ENCODE peak calls at places on chromosomes 1 and 21, in six cellular contexts. F is A549, E is K562, I is endothelial cell of umbilical vein, L is HepG2, X is H1. M is an unnamed sample.

GRCh38 chr1:208432346-208432745 is 188.2 kb upstream of the PLXNA2 start:
- DNase-seq in F (no peak), E (no peak), I (no peak), L (no peak), X (no peak), M (no peak)

GRCh38 chr1:107669996-107670395 is 295.0 kb downstream of the VAV3 start:
- DNase-seq in F (peak), E (no peak), I (peak), L (no peak), X (no peak), M (no peak)

GRCh38 chr21:33936221-33937038 is 20.8 kb upstream of the ATP5PO start:
- DNase-seq in F (no peak), E (no peak), I (no peak), L (no peak), X (no peak), M (no peak)

GRCh38 chr1:151060241-151061011 is at the start of gene MLLT11:
- DNase-seq in F (peak), E (peak), I (peak), L (no peak), X (no peak), M (peak)

GRCh38 chr1:23699280-23700179 is 7.9 kb downstream of the RPL11 start:
- DNase-seq in F (no peak), E (no peak), I (no peak), L (no peak), X (no peak), M (no peak)

GRCh38 chr1:197103295-197103694 is 36.2 kb upstream of the F13B start:
- DNase-seq in F (no peak), E (no peak), I (peak), L (no peak), X (no peak), M (no peak)

GRCh38 chr1:234887026-234887910 is 241.4 kb downstream of the TOMM20 start:
- DNase-seq in F (no peak), E (no peak), I (no peak), L (no peak), X (no peak), M (no peak)

GRCh38 chr1:62077821-62078220 is 116.8 kb upstream of the L1TD1 start:
- DNase-seq in F (no peak), E (no peak), I (no peak), L (no peak), X (no peak), M (no peak)

GRCh38 chr1:225462714-225463574 is 35.1 kb upstream of the LBR start:
- DNase-seq in F (no peak), E (no peak), I (no peak), L (no peak), X (no peak), M (no peak)

GRCh38 chr1:158117854-158118691 is 62.6 kb upstream of the CD1D start:
- DNase-seq in F (peak), E (peak), I (peak), L (peak), X (peak), M (peak)

GRCh38 chr1:168084396-168085231 is 52.1 kb downstream of the GPR161 start:
- DNase-seq in F (peak), E (peak), I (peak), L (peak), X (peak), M (peak)

GRCh38 chr1:2386636-2387611 is 4.4 kb downstream of the MORN1 start:
- DNase-seq in F (no peak), E (no peak), I (no peak), L (no peak), X (no peak), M (no peak)

GRCh38 chr1:114549137-114549536 is 32.3 kb downstream of the BCAS2 start:
- DNase-seq in F (no peak), E (no peak), I (no peak), L (no peak), X (no peak), M (no peak)

GRCh38 chr1:39104158-39105060 is 78.3 kb downstream of the NDUFS5 start:
- DNase-seq in F (peak), E (peak), I (peak), L (no peak), X (no peak), M (peak)

GRCh38 chr1:37498872-37499617 is 15.5 kb downstream of the MEAF6 start:
- DNase-seq in F (peak), E (peak), I (peak), L (no peak), X (no peak), M (no peak)

GRCh38 chr1:10857689-10858088 is 61.2 kb upstream of the CASZ1 start:
- DNase-seq in F (no peak), E (no peak), I (no peak), L (no peak), X (no peak), M (no peak)

GRCh38 chr1:182889997-182890396 is 50.9 kb downstream of the DHX9 start:
- DNase-seq in F (no peak), E (peak), I (no peak), L (no peak), X (no peak), M (no peak)

GRCh38 chr1:155073377-155074272 is 5.0 kb upstream of the EFNA3 start:
- DNase-seq in F (no peak), E (no peak), I (no peak), L (no peak), X (no peak), M (no peak)

GRCh38 chr1:53752281-53752680 is 13.3 kb upstream of the GLIS1 start:
- DNase-seq in F (no peak), E (no peak), I (no peak), L (no peak), X (no peak), M (no peak)

GRCh38 chr1:29237906-29238600 is 1.7 kb downstream of the PTPRU start:
- DNase-seq in F (peak), E (no peak), I (peak), L (peak), X (no peak), M (peak)
- TF ChIP-seq JUN in F (no peak), E (no peak), I (no peak), L (no peak), X (no peak), M (no peak)

DNA sequence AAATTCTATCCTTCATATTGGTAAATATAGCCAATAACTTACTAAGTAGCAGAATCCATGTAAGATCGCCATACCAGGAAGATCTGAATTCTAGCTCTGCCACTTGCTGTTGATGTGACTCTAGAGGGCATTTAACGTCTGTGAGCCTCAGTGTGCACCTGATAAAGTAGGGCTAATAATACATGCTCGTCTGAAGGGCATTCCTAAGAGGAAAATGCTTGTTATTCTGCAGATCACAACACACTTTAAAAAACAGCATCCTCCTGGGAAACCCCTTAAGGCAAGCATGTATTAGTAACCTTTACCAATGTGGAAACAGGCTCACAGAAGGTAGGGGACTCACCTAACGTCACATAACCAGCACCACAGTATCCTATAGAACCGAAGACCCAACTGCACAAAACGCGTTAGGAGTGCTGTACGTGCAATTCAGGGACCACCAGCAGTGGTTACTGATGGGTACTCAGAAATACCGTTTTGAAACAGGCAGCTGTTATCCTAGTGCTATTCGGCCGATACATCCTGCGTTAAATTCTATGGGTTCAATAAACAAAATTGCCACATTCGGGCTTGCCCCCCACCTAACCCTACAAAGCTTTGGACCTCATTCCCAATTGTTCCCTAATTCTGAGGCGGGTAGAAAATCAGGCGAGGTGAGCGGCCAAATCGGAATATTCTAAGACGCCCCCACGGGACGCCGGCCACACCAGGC is 758 bp downstream of the DEPDC1 start:
- DNase-seq in F (peak), E (peak), I (peak), L (peak), X (no peak), M (no peak)
- TF ChIP-seq JUN in F (no peak), E (no peak), I (no peak), L (no peak), X (no peak), M (no peak)

GRCh38 chr1:89040315-89040626 is 17.6 kb upstream of the GBP3 start:
- DNase-seq in F (no peak), E (no peak), I (no peak), L (no peak), X (no peak), M (no peak)
- TF ChIP-seq JUN in F (no peak), E (no peak), I (no peak), L (no peak), X (no peak), M (no peak)

DNA sequence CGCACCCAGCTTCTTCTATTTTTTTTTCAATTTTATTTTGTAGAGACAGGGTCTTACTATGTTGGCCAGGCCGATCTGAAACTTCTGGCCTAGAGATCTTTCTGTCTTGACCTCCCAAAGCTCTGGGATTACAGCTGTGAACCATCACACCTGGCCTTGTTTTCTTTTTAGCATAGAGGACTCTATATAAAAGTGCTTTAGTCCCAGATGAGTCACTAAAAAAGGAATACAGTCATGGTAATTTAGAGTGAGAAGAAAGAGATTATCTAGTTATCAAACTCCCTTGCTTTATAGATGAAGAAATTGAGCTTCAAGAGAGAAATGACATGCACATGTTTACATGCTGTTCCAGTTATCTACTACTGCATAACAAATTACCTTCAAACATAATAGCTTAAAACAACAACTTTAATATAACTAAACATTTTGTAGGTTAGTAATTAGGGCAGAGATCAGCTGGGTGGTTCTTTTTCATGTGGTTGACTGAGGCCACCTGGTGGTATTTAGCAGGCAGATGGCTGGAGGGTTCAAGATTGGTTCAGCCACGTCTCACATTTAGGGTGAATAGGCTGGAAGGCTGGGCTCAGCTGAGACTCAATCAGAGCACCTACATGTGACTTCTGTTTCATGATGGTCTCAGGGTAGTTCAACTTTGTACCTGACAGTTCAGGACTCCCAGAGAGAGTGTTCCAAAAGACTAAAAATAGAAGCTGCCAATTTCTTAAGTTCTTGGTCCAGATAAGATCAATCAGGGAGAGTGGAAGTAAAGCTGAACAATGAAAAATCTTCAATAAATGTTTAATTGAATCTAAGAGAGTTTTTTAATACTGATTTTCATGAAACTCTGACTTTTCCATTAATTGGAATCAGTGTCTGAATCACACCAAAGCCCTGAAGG is 16.9 kb upstream of the MTF2 start:
- DNase-seq in F (peak), E (peak), I (peak), L (peak), X (no peak), M (peak)
- TF ChIP-seq JUN in F (no peak), E (no peak), I (no peak), L (no peak), X (no peak), M (no peak)

DNA sequence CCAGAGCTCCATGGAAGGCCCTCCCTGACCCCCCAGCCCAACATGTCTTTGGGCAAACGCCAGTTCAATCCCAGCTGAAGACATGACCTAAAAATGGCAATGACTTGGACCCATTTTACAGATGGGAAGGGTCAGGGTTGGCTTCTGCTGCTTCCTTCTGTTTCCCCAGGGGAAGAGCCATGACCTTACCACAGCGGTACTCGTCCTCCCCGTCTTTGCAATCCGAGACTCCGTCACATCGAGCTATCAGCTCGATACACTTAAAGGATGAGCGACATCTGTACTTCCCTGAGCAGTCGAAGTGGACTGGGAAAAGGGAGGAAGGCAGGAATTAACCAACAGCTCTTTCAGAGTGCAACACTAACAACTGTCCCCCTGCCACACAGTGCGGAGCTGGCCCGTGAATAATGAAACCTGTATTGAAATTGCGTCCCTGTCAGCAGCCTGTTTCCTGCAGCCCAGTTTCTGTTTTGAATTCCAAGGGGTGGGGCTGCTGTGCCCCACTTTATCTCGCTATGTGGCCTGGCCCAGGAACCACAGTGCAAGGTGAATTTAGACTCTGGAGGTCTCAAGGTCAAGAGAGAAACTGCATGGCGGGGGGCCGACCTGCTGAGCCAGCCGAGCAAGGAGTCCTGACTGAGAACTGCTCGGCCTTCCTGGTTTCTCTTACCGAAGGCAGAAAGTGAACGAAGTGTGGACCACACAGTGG is 7.0 kb downstream of the TMPRSS3 start:
- DNase-seq in F (no peak), E (peak), I (no peak), L (peak), X (no peak), M (peak)
- TF ChIP-seq JUN in F (no peak), E (no peak), I (no peak), L (no peak), X (no peak), M (no peak)

GRCh38 chr1:193905288-193906085 is 719.1 kb upstream of the B3GALT2 start:
- DNase-seq in F (peak), E (no peak), I (no peak), L (no peak), X (no peak), M (no peak)
- TF ChIP-seq JUN in F (no peak), E (no peak), I (no peak), L (no peak), X (no peak), M (no peak)

DNA sequence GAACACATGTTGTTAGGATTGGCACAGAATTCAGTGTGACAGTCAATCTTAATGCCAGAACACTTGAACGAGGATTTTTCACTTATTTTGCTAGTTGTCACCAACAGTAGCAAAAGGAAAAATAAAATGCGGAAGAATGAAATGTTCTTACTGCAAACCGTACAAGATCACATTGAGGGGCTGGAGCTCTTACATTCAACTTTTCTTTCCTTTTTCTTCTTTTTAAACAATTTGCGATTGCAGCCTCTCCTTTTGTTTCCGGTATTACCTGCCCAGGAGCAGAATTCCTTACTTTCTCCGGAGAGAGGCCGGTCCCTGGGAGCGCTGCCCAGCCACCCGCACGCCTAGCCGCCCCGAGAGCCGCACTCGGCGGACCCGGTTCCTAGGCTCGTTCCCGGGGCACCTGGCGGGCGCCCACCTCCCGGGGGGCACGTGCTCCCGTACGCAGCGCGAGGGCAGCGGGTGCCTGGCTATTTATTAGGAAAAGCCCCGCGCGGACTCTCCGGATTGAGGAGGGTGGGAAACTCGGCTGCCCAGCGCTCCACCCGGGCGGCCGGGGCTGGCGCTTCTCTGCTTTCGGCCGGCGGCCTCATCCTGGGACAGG is 1.2 kb upstream of the CAMTA1 start:
- DNase-seq in F (no peak), E (no peak), I (peak), L (no peak), X (no peak), M (no peak)
- TF ChIP-seq JUN in F (no peak), E (no peak), I (no peak), L (no peak), X (peak), M (no peak)

GRCh38 chr1:119651133-119651532 is 3.1 kb upstream of the ZNF697 start:
- DNase-seq in F (no peak), E (no peak), I (no peak), L (no peak), X (no peak), M (no peak)
- TF ChIP-seq JUN in F (no peak), E (no peak), I (no peak), L (no peak), X (no peak), M (no peak)